ENCODE peak calls at places on chromosomes 5 and 9, in ten cellular contexts. One of them, this sample, is unnamed.

GRCh38 chr5:107472620-107473064 is 198.1 kb downstream of the EFNA5 start:
- DNase-seq in OCI-LY7: no peak
- DNase-seq in breast epithelium: no peak
- DNase-seq in lower lobe of right lung: no peak
- DNase-seq in brain microvascular endothelial cell: no peak
- DNase-seq in activated CD8-positive, alpha-beta T cell treated with anti-CD3 and anti-CD28 coated beads for 36 hours: no peak
- DNase-seq in epithelial cell of esophagus: peak; percentile 36
- DNase-seq in neural crest cell: no peak
- DNase-seq in RWPE1: no peak
- DNase-seq in endothelial cell: no peak
- DNase-seq in this sample: no peak

GRCh38 chr5:13783731-13784130 is 160.8 kb downstream of the DNAH5 start:
- DNase-seq in OCI-LY7: no peak
- DNase-seq in breast epithelium: no peak
- DNase-seq in lower lobe of right lung: no peak
- DNase-seq in brain microvascular endothelial cell: no peak
- DNase-seq in activated CD8-positive, alpha-beta T cell treated with anti-CD3 and anti-CD28 coated beads for 36 hours: no peak
- DNase-seq in epithelial cell of esophagus: no peak
- DNase-seq in neural crest cell: no peak
- DNase-seq in RWPE1: no peak
- DNase-seq in endothelial cell: no peak
- DNase-seq in this sample: no peak

GRCh38 chr9:113580954-113581311 is 117.4 kb downstream of the RGS3 start:
- DNase-seq in OCI-LY7: peak; percentile 16
- DNase-seq in breast epithelium: no peak
- DNase-seq in lower lobe of right lung: no peak
- DNase-seq in brain microvascular endothelial cell: no peak
- DNase-seq in activated CD8-positive, alpha-beta T cell treated with anti-CD3 and anti-CD28 coated beads for 36 hours: peak; percentile 24
- DNase-seq in epithelial cell of esophagus: no peak
- DNase-seq in neural crest cell: no peak
- DNase-seq in RWPE1: no peak
- DNase-seq in endothelial cell: no peak
- DNase-seq in this sample: no peak

GRCh38 chr5:17365756-17366155 is 132.3 kb upstream of the TAF11L2 start:
- DNase-seq in OCI-LY7: no peak
- DNase-seq in breast epithelium: no peak
- DNase-seq in lower lobe of right lung: no peak
- DNase-seq in brain microvascular endothelial cell: peak; percentile 74
- DNase-seq in activated CD8-positive, alpha-beta T cell treated with anti-CD3 and anti-CD28 coated beads for 36 hours: no peak
- DNase-seq in epithelial cell of esophagus: no peak
- DNase-seq in neural crest cell: no peak
- DNase-seq in RWPE1: no peak
- DNase-seq in endothelial cell: no peak
- DNase-seq in this sample: no peak

GRCh38 chr5:173474881-173475287 is 141.6 kb downstream of the BOD1 start:
- DNase-seq in OCI-LY7: no peak
- DNase-seq in breast epithelium: no peak
- DNase-seq in lower lobe of right lung: no peak
- DNase-seq in brain microvascular endothelial cell: peak; percentile 60
- DNase-seq in activated CD8-positive, alpha-beta T cell treated with anti-CD3 and anti-CD28 coated beads for 36 hours: no peak
- DNase-seq in epithelial cell of esophagus: no peak
- DNase-seq in neural crest cell: no peak
- DNase-seq in RWPE1: no peak
- DNase-seq in endothelial cell: no peak
- DNase-seq in this sample: no peak

GRCh38 chr9:12748016-12748415 is 26.8 kb upstream of the LURAP1L start:
- DNase-seq in OCI-LY7: no peak
- DNase-seq in breast epithelium: no peak
- DNase-seq in lower lobe of right lung: no peak
- DNase-seq in brain microvascular endothelial cell: peak; percentile 31
- DNase-seq in activated CD8-positive, alpha-beta T cell treated with anti-CD3 and anti-CD28 coated beads for 36 hours: no peak
- DNase-seq in epithelial cell of esophagus: peak; percentile 79
- DNase-seq in neural crest cell: no peak
- DNase-seq in RWPE1: peak; percentile 10
- DNase-seq in endothelial cell: no peak
- DNase-seq in this sample: no peak

GRCh38 chr9:135330685-135331590 is 148.6 kb upstream of the PPP1R26 start:
- DNase-seq in OCI-LY7: no peak
- DNase-seq in breast epithelium: no peak
- DNase-seq in lower lobe of right lung: no peak
- DNase-seq in brain microvascular endothelial cell: no peak
- DNase-seq in activated CD8-positive, alpha-beta T cell treated with anti-CD3 and anti-CD28 coated beads for 36 hours: no peak
- DNase-seq in epithelial cell of esophagus: no peak
- DNase-seq in neural crest cell: peak; percentile 0
- DNase-seq in RWPE1: no peak
- DNase-seq in endothelial cell: no peak
- DNase-seq in this sample: no peak

GRCh38 chr5:16461782-16462181 is 3.8 kb downstream of the ZNF622 start:
- DNase-seq in OCI-LY7: no peak
- DNase-seq in breast epithelium: no peak
- DNase-seq in lower lobe of right lung: no peak
- DNase-seq in brain microvascular endothelial cell: peak; percentile 86
- DNase-seq in activated CD8-positive, alpha-beta T cell treated with anti-CD3 and anti-CD28 coated beads for 36 hours: no peak
- DNase-seq in epithelial cell of esophagus: no peak
- DNase-seq in neural crest cell: no peak
- DNase-seq in RWPE1: no peak
- DNase-seq in endothelial cell: no peak
- DNase-seq in this sample: no peak

GRCh38 chr9:94801242-94801641 is 74.7 kb downstream of the AOPEP start:
- DNase-seq in OCI-LY7: no peak
- DNase-seq in breast epithelium: no peak
- DNase-seq in lower lobe of right lung: no peak
- DNase-seq in brain microvascular endothelial cell: no peak
- DNase-seq in activated CD8-positive, alpha-beta T cell treated with anti-CD3 and anti-CD28 coated beads for 36 hours: no peak
- DNase-seq in epithelial cell of esophagus: no peak
- DNase-seq in neural crest cell: no peak
- DNase-seq in RWPE1: no peak
- DNase-seq in endothelial cell: no peak
- DNase-seq in this sample: no peak

GRCh38 chr5:107389130-107389553 is 281.6 kb downstream of the EFNA5 start:
- DNase-seq in OCI-LY7: peak; percentile 96
- DNase-seq in breast epithelium: no peak
- DNase-seq in lower lobe of right lung: no peak
- DNase-seq in brain microvascular endothelial cell: peak; percentile 89
- DNase-seq in activated CD8-positive, alpha-beta T cell treated with anti-CD3 and anti-CD28 coated beads for 36 hours: peak; percentile 35
- DNase-seq in epithelial cell of esophagus: peak; percentile 42
- DNase-seq in neural crest cell: no peak
- DNase-seq in RWPE1: peak; percentile 12
- DNase-seq in endothelial cell: no peak
- DNase-seq in this sample: peak; percentile 25

GRCh38 chr5:11182441-11183080 is 421.5 kb upstream of the DAP start:
- DNase-seq in OCI-LY7: peak; percentile 18
- DNase-seq in breast epithelium: no peak
- DNase-seq in lower lobe of right lung: no peak
- DNase-seq in brain microvascular endothelial cell: peak; percentile 46
- DNase-seq in activated CD8-positive, alpha-beta T cell treated with anti-CD3 and anti-CD28 coated beads for 36 hours: no peak
- DNase-seq in epithelial cell of esophagus: peak; percentile 16
- DNase-seq in neural crest cell: peak; percentile 18
- DNase-seq in RWPE1: peak; percentile 25
- DNase-seq in endothelial cell: peak; percentile 49
- DNase-seq in this sample: peak; percentile 40
- TF ChIP-seq CTCF in OCI-LY7: peak; percentile 72
- TF ChIP-seq CTCF in breast epithelium: no peak
- TF ChIP-seq CTCF in lower lobe of right lung: peak; percentile 43
- TF ChIP-seq CTCF in brain microvascular endothelial cell: peak; percentile 69
- TF ChIP-seq CTCF in activated CD8-positive, alpha-beta T cell treated with anti-CD3 and anti-CD28 coated beads for 36 hours: peak; percentile 23
- TF ChIP-seq CTCF in epithelial cell of esophagus: peak; percentile 49
- TF ChIP-seq CTCF in neural crest cell: peak; percentile 71
- TF ChIP-seq CTCF in RWPE1: peak; percentile 44
- TF ChIP-seq CTCF in endothelial cell: peak; percentile 12
- TF ChIP-seq CTCF in this sample: no peak

DNA sequence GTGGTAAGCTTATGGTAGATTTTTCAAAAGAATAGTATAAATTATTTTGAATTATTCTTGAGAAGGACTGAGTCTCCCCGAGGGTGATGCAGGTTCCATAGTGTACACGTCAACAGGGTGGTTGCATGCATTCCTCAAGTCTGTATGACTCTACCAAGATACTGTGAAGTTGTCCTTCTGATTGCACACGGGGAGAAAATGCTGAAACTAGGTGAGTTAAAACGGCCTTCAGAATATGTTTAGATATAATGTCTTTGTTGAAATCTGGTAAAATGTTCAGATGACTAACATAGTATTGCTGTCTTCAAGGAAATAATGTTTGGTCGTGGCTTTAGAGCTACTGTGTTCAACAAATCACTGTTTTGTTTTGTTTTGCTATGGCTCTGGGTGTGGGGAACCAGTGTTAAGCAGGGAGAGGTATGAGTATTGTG is 22.4 kb upstream of the TNFAIP8 start:
- DNase-seq in OCI-LY7: no peak
- DNase-seq in breast epithelium: no peak
- DNase-seq in lower lobe of right lung: no peak
- DNase-seq in brain microvascular endothelial cell: no peak
- DNase-seq in activated CD8-positive, alpha-beta T cell treated with anti-CD3 and anti-CD28 coated beads for 36 hours: peak; percentile 49
- DNase-seq in epithelial cell of esophagus: peak; percentile 86
- DNase-seq in neural crest cell: no peak
- DNase-seq in RWPE1: peak; percentile 64
- DNase-seq in endothelial cell: no peak
- DNase-seq in this sample: no peak
- TF ChIP-seq CTCF in OCI-LY7: no peak
- TF ChIP-seq CTCF in breast epithelium: no peak
- TF ChIP-seq CTCF in lower lobe of right lung: no peak
- TF ChIP-seq CTCF in brain microvascular endothelial cell: no peak
- TF ChIP-seq CTCF in activated CD8-positive, alpha-beta T cell treated with anti-CD3 and anti-CD28 coated beads for 36 hours: no peak
- TF ChIP-seq CTCF in epithelial cell of esophagus: no peak
- TF ChIP-seq CTCF in neural crest cell: no peak
- TF ChIP-seq CTCF in RWPE1: no peak
- TF ChIP-seq CTCF in endothelial cell: no peak
- TF ChIP-seq CTCF in this sample: no peak

GRCh38 chr5:38835887-38836286 is 9.9 kb upstream of the OSMR start:
- DNase-seq in OCI-LY7: no peak
- DNase-seq in breast epithelium: no peak
- DNase-seq in lower lobe of right lung: no peak
- DNase-seq in brain microvascular endothelial cell: peak; percentile 53
- DNase-seq in activated CD8-positive, alpha-beta T cell treated with anti-CD3 and anti-CD28 coated beads for 36 hours: no peak
- DNase-seq in epithelial cell of esophagus: no peak
- DNase-seq in neural crest cell: no peak
- DNase-seq in RWPE1: no peak
- DNase-seq in endothelial cell: no peak
- DNase-seq in this sample: no peak

GRCh38 chr5:38830521-38831051 is 15.2 kb upstream of the OSMR start:
- DNase-seq in OCI-LY7: no peak
- DNase-seq in breast epithelium: no peak
- DNase-seq in lower lobe of right lung: no peak
- DNase-seq in brain microvascular endothelial cell: no peak
- DNase-seq in activated CD8-positive, alpha-beta T cell treated with anti-CD3 and anti-CD28 coated beads for 36 hours: no peak
- DNase-seq in epithelial cell of esophagus: peak; percentile 95
- DNase-seq in neural crest cell: no peak
- DNase-seq in RWPE1: peak; percentile 72
- DNase-seq in endothelial cell: no peak
- DNase-seq in this sample: no peak

GRCh38 chr5:38831117-38831516 is 14.7 kb upstream of the OSMR start:
- DNase-seq in OCI-LY7: no peak
- DNase-seq in breast epithelium: no peak
- DNase-seq in lower lobe of right lung: no peak
- DNase-seq in brain microvascular endothelial cell: no peak
- DNase-seq in activated CD8-positive, alpha-beta T cell treated with anti-CD3 and anti-CD28 coated beads for 36 hours: no peak
- DNase-seq in epithelial cell of esophagus: no peak
- DNase-seq in neural crest cell: no peak
- DNase-seq in RWPE1: no peak
- DNase-seq in endothelial cell: no peak
- DNase-seq in this sample: no peak

GRCh38 chr5:38831909-38832308 is 13.9 kb upstream of the OSMR start:
- DNase-seq in OCI-LY7: peak; percentile 40
- DNase-seq in breast epithelium: no peak
- DNase-seq in lower lobe of right lung: no peak
- DNase-seq in brain microvascular endothelial cell: peak; percentile 35
- DNase-seq in activated CD8-positive, alpha-beta T cell treated with anti-CD3 and anti-CD28 coated beads for 36 hours: peak; percentile 11
- DNase-seq in epithelial cell of esophagus: peak; percentile 69
- DNase-seq in neural crest cell: no peak
- DNase-seq in RWPE1: no peak
- DNase-seq in endothelial cell: peak; percentile 37
- DNase-seq in this sample: no peak

DNA sequence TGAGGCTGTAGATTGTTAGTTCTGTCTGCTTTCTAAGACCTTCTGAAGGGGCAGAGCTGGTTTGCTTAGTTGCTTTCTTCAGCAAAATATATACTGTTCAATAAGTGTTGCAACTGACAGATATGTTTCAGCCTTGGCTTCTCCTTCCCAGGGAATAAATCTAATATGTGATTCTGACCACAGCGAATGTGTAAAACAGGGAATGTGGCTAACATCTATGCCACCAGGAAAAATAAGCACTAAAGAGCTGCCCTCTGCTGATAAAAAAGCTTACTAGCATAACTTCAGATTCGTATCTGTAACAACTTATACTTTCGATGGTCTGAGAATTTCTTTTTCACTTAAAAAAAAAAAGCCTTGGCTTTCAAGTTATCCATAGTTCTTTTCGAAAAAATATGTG is 13.0 kb upstream of the OSMR start:
- DNase-seq in OCI-LY7: no peak
- DNase-seq in breast epithelium: no peak
- DNase-seq in lower lobe of right lung: no peak
- DNase-seq in brain microvascular endothelial cell: no peak
- DNase-seq in activated CD8-positive, alpha-beta T cell treated with anti-CD3 and anti-CD28 coated beads for 36 hours: no peak
- DNase-seq in epithelial cell of esophagus: no peak
- DNase-seq in neural crest cell: no peak
- DNase-seq in RWPE1: no peak
- DNase-seq in endothelial cell: no peak
- DNase-seq in this sample: no peak
- TF ChIP-seq CTCF in OCI-LY7: no peak
- TF ChIP-seq CTCF in breast epithelium: no peak
- TF ChIP-seq CTCF in lower lobe of right lung: no peak
- TF ChIP-seq CTCF in brain microvascular endothelial cell: no peak
- TF ChIP-seq CTCF in activated CD8-positive, alpha-beta T cell treated with anti-CD3 and anti-CD28 coated beads for 36 hours: no peak
- TF ChIP-seq CTCF in epithelial cell of esophagus: no peak
- TF ChIP-seq CTCF in neural crest cell: no peak
- TF ChIP-seq CTCF in RWPE1: no peak
- TF ChIP-seq CTCF in endothelial cell: no peak
- TF ChIP-seq CTCF in this sample: no peak

GRCh38 chr9:129875687-129876395 is 40.6 kb downstream of the USP20 start:
- DNase-seq in OCI-LY7: no peak
- DNase-seq in breast epithelium: no peak
- DNase-seq in lower lobe of right lung: no peak
- DNase-seq in brain microvascular endothelial cell: no peak
- DNase-seq in activated CD8-positive, alpha-beta T cell treated with anti-CD3 and anti-CD28 coated beads for 36 hours: no peak
- DNase-seq in epithelial cell of esophagus: no peak
- DNase-seq in neural crest cell: no peak
- DNase-seq in RWPE1: no peak
- DNase-seq in endothelial cell: no peak
- DNase-seq in this sample: no peak

GRCh38 chr9:129874261-129875101 is 39.2 kb downstream of the USP20 start:
- DNase-seq in OCI-LY7: no peak
- DNase-seq in breast epithelium: no peak
- DNase-seq in lower lobe of right lung: no peak
- DNase-seq in brain microvascular endothelial cell: no peak
- DNase-seq in activated CD8-positive, alpha-beta T cell treated with anti-CD3 and anti-CD28 coated beads for 36 hours: no peak
- DNase-seq in epithelial cell of esophagus: no peak
- DNase-seq in neural crest cell: no peak
- DNase-seq in RWPE1: no peak
- DNase-seq in endothelial cell: no peak
- DNase-seq in this sample: no peak

GRCh38 chr9:129876815-129877214 is 41.6 kb downstream of the USP20 start:
- DNase-seq in OCI-LY7: no peak
- DNase-seq in breast epithelium: no peak
- DNase-seq in lower lobe of right lung: no peak
- DNase-seq in brain microvascular endothelial cell: no peak
- DNase-seq in activated CD8-positive, alpha-beta T cell treated with anti-CD3 and anti-CD28 coated beads for 36 hours: no peak
- DNase-seq in epithelial cell of esophagus: no peak
- DNase-seq in neural crest cell: no peak
- DNase-seq in RWPE1: no peak
- DNase-seq in endothelial cell: no peak
- DNase-seq in this sample: no peak

GRCh38 chr9:129873563-129873962 is 38.3 kb downstream of the USP20 start:
- DNase-seq in OCI-LY7: no peak
- DNase-seq in breast epithelium: no peak
- DNase-seq in lower lobe of right lung: no peak
- DNase-seq in brain microvascular endothelial cell: no peak
- DNase-seq in activated CD8-positive, alpha-beta T cell treated with anti-CD3 and anti-CD28 coated beads for 36 hours: no peak
- DNase-seq in epithelial cell of esophagus: no peak
- DNase-seq in neural crest cell: no peak
- DNase-seq in RWPE1: no peak
- DNase-seq in endothelial cell: no peak
- DNase-seq in this sample: no peak

GRCh38 chr9:129875181-129875611 is 39.9 kb downstream of the USP20 start:
- DNase-seq in OCI-LY7: no peak
- DNase-seq in breast epithelium: no peak
- DNase-seq in lower lobe of right lung: no peak
- DNase-seq in brain microvascular endothelial cell: no peak
- DNase-seq in activated CD8-positive, alpha-beta T cell treated with anti-CD3 and anti-CD28 coated beads for 36 hours: no peak
- DNase-seq in epithelial cell of esophagus: no peak
- DNase-seq in neural crest cell: no peak
- DNase-seq in RWPE1: no peak
- DNase-seq in endothelial cell: peak; percentile 48
- DNase-seq in this sample: no peak
- TF ChIP-seq CTCF in OCI-LY7: peak; percentile 46
- TF ChIP-seq CTCF in breast epithelium: no peak
- TF ChIP-seq CTCF in lower lobe of right lung: no peak
- TF ChIP-seq CTCF in brain microvascular endothelial cell: peak; percentile 42
- TF ChIP-seq CTCF in activated CD8-positive, alpha-beta T cell treated with anti-CD3 and anti-CD28 coated beads for 36 hours: peak; percentile 32
- TF ChIP-seq CTCF in epithelial cell of esophagus: no peak
- TF ChIP-seq CTCF in neural crest cell: peak; percentile 30
- TF ChIP-seq CTCF in RWPE1: no peak
- TF ChIP-seq CTCF in endothelial cell: peak; percentile 35
- TF ChIP-seq CTCF in this sample: no peak